ENCODE peak calls at places on chromosome 12, in four cellular contexts. One of them, this sample, is unnamed.

GRCh38 chr12:6620137-6620884 is 13.1 kb upstream of the CHD4 start:
- DNase-seq in kidney: peak; percentile 75
- DNase-seq in colonic mucosa: no peak
- DNase-seq in astrocyte: peak; percentile 21
- DNase-seq in this sample: peak; percentile 98

GRCh38 chr12:115798309-115798917 is 479.1 kb downstream of the MED13L start:
- DNase-seq in kidney: no peak
- DNase-seq in colonic mucosa: no peak
- DNase-seq in astrocyte: no peak
- DNase-seq in this sample: no peak

GRCh38 chr12:117040496-117040895 is 58.7 kb downstream of the TESC start:
- DNase-seq in kidney: peak; percentile 48
- DNase-seq in colonic mucosa: no peak
- DNase-seq in astrocyte: no peak
- DNase-seq in this sample: no peak

GRCh38 chr12:101759396-101760047 is 20.3 kb upstream of the SYCP3 start:
- DNase-seq in kidney: no peak
- DNase-seq in colonic mucosa: no peak
- DNase-seq in astrocyte: peak; percentile 14
- DNase-seq in this sample: no peak

GRCh38 chr12:102543931-102544485 is 63.6 kb upstream of the IGF1 start:
- DNase-seq in kidney: no peak
- DNase-seq in colonic mucosa: no peak
- DNase-seq in astrocyte: no peak
- DNase-seq in this sample: no peak

GRCh38 chr12:89067436-89067835 is 284.9 kb downstream of the DUSP6 start:
- DNase-seq in kidney: no peak
- DNase-seq in colonic mucosa: no peak
- DNase-seq in astrocyte: peak; percentile 91
- DNase-seq in this sample: no peak

GRCh38 chr12:85322715-85323114 is 42.7 kb downstream of the ALX1 start:
- DNase-seq in kidney: no peak
- DNase-seq in colonic mucosa: no peak
- DNase-seq in astrocyte: peak; percentile 7
- DNase-seq in this sample: no peak

GRCh38 chr12:87363497-87364084 is 665.6 kb downstream of the C12orf50 start:
- DNase-seq in kidney: peak; percentile 47
- DNase-seq in colonic mucosa: no peak
- DNase-seq in astrocyte: no peak
- DNase-seq in this sample: no peak

GRCh38 chr12:15863258-15863835 is 18.8 kb upstream of the STRAP start:
- DNase-seq in kidney: no peak
- DNase-seq in colonic mucosa: no peak
- DNase-seq in astrocyte: peak; percentile 26
- DNase-seq in this sample: peak; percentile 79

GRCh38 chr12:5689773-5690172 is 255.3 kb downstream of the ANO2 start:
- DNase-seq in kidney: no peak
- DNase-seq in colonic mucosa: no peak
- DNase-seq in astrocyte: no peak
- DNase-seq in this sample: peak; percentile 65

GRCh38 chr12:52214421-52214802 is 18.6 kb upstream of the KRT7 start:
- DNase-seq in kidney: peak; percentile 66
- DNase-seq in colonic mucosa: no peak
- DNase-seq in astrocyte: no peak
- DNase-seq in this sample: peak; percentile 76

GRCh38 chr12:25482637-25483036 is 70.4 kb downstream of the LMNTD1 start:
- DNase-seq in kidney: no peak
- DNase-seq in colonic mucosa: no peak
- DNase-seq in astrocyte: no peak
- DNase-seq in this sample: no peak

GRCh38 chr12:115135800-115136211 is 451.8 kb upstream of the TBX3 start:
- DNase-seq in kidney: peak; percentile 91
- DNase-seq in colonic mucosa: peak; percentile 38
- DNase-seq in astrocyte: peak; percentile 45
- DNase-seq in this sample: no peak

GRCh38 chr12:58299371-58299770 is 358.0 kb downstream of the ATP23 start:
- DNase-seq in kidney: no peak
- DNase-seq in colonic mucosa: no peak
- DNase-seq in astrocyte: no peak
- DNase-seq in this sample: no peak

GRCh38 chr12:123471374-123472068 is 13.6 kb downstream of the SNRNP35 start:
- DNase-seq in kidney: no peak
- DNase-seq in colonic mucosa: no peak
- DNase-seq in astrocyte: peak; percentile 64
- DNase-seq in this sample: no peak

GRCh38 chr12:96516472-96517417 is 27.4 kb downstream of the CFAP54 start:
- DNase-seq in kidney: no peak
- DNase-seq in colonic mucosa: peak; percentile 72
- DNase-seq in astrocyte: peak; percentile 52
- DNase-seq in this sample: peak; percentile 92

GRCh38 chr12:109702126-109702841 is 11.3 kb upstream of the FAM222A start:
- DNase-seq in kidney: no peak
- DNase-seq in colonic mucosa: no peak
- DNase-seq in astrocyte: no peak
- DNase-seq in this sample: no peak

GRCh38 chr12:109726511-109727038 is 12.9 kb downstream of the FAM222A start:
- DNase-seq in kidney: peak; percentile 54
- DNase-seq in colonic mucosa: no peak
- DNase-seq in astrocyte: no peak
- DNase-seq in this sample: peak; percentile 48

GRCh38 chr12:124466200-124467128 is 100.9 kb downstream of the NCOR2 start:
- DNase-seq in kidney: peak; percentile 91
- DNase-seq in colonic mucosa: peak; percentile 57
- DNase-seq in astrocyte: peak; percentile 24
- DNase-seq in this sample: no peak

GRCh38 chr12:50734409-50735263 is 29.3 kb upstream of the ATF1 start:
- DNase-seq in kidney: no peak
- DNase-seq in colonic mucosa: no peak
- DNase-seq in astrocyte: no peak
- DNase-seq in this sample: peak; percentile 85

GRCh38 chr12:98743362-98743953 is 98.4 kb downstream of the APAF1 start:
- DNase-seq in kidney: no peak
- DNase-seq in colonic mucosa: no peak
- DNase-seq in astrocyte: no peak
- DNase-seq in this sample: peak; percentile 87

GRCh38 chr12:48441122-48441521 is 31.2 kb upstream of the ANP32D start:
- DNase-seq in kidney: no peak
- DNase-seq in colonic mucosa: no peak
- DNase-seq in astrocyte: no peak
- DNase-seq in this sample: no peak

GRCh38 chr12:4771172-4771959 is 51.2 kb downstream of the GALNT8 start:
- DNase-seq in kidney: no peak
- DNase-seq in colonic mucosa: no peak
- DNase-seq in astrocyte: no peak
- DNase-seq in this sample: no peak

GRCh38 chr12:10497602-10498001 is 8.1 kb upstream of the EIF2S3B start:
- DNase-seq in kidney: no peak
- DNase-seq in colonic mucosa: no peak
- DNase-seq in astrocyte: no peak
- DNase-seq in this sample: no peak

GRCh38 chr12:109385339-109386078 is 37.8 kb downstream of the MYO1H start:
- DNase-seq in kidney: no peak
- DNase-seq in colonic mucosa: no peak
- DNase-seq in astrocyte: peak; percentile 31
- DNase-seq in this sample: peak; percentile 52

GRCh38 chr12:46357438-46358324 is 14.9 kb downstream of the SLC38A2 start:
- DNase-seq in kidney: no peak
- DNase-seq in colonic mucosa: no peak
- DNase-seq in astrocyte: peak; percentile 67
- DNase-seq in this sample: peak; percentile 61

GRCh38 chr12:1815814-1816729 is 4.3 kb upstream of the LRTM2 start:
- DNase-seq in kidney: no peak
- DNase-seq in colonic mucosa: no peak
- DNase-seq in astrocyte: no peak
- DNase-seq in this sample: no peak

GRCh38 chr12:57755454-57756372 is 810 bp downstream of the MARCHF9 start:
- DNase-seq in kidney: peak; percentile 84
- DNase-seq in colonic mucosa: peak; percentile 70
- DNase-seq in astrocyte: no peak
- DNase-seq in this sample: peak; percentile 83

GRCh38 chr12:4814485-4814884 is 94.3 kb downstream of the GALNT8 start:
- DNase-seq in kidney: no peak
- DNase-seq in colonic mucosa: no peak
- DNase-seq in astrocyte: no peak
- DNase-seq in this sample: no peak

GRCh38 chr12:113208041-113208934 is 13.0 kb upstream of the TPCN1 start:
- DNase-seq in kidney: peak; percentile 81
- DNase-seq in colonic mucosa: peak; percentile 54
- DNase-seq in astrocyte: no peak
- DNase-seq in this sample: peak; percentile 74

DNA sequence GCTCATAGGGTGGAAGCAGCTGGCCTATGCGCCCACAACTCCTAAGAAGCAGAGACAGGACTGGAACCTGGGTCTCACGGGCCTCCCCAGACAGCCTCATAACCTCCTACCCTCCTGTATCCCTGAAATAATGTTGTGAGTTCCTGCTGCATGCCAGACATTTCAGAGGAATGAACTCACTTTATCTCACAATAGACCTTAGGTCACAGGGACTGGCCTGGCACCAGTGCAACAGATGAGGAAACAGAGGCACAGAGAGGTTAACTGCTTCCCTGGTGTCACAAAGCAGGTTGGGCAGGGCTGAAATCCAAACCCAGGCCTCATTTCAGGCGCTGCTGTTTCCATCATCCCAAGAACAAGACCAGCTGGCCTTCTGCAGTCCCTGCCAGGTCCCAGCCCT is 5.3 kb downstream of the PHETA1 start:
- DNase-seq in kidney: no peak
- DNase-seq in colonic mucosa: no peak
- DNase-seq in astrocyte: peak; percentile 44
- DNase-seq in this sample: no peak
- H3K9ac ChIP-seq in kidney: no peak overlapping the region
- H3K9ac ChIP-seq in colonic mucosa: no peak overlapping the region
- H3K9ac ChIP-seq in astrocyte: no peak overlapping the region
- H3K9ac ChIP-seq in this sample: no peak overlapping the region

GRCh38 chr12:68560823-68561422 is 49.8 kb upstream of the RAP1B start:
- DNase-seq in kidney: no peak
- DNase-seq in colonic mucosa: no peak
- DNase-seq in astrocyte: no peak
- DNase-seq in this sample: no peak

GRCh38 chr12:68564166-68564565 is 46.5 kb upstream of the RAP1B start:
- DNase-seq in kidney: no peak
- DNase-seq in colonic mucosa: no peak
- DNase-seq in astrocyte: no peak
- DNase-seq in this sample: no peak

GRCh38 chr12:68559984-68560822 is 50.5 kb upstream of the RAP1B start:
- DNase-seq in kidney: no peak
- DNase-seq in colonic mucosa: peak; percentile 21
- DNase-seq in astrocyte: peak; percentile 19
- DNase-seq in this sample: peak; percentile 73

GRCh38 chr12:68559246-68559645 is 51.5 kb upstream of the RAP1B start:
- DNase-seq in kidney: no peak
- DNase-seq in colonic mucosa: no peak
- DNase-seq in astrocyte: peak; percentile 29
- DNase-seq in this sample: no peak

GRCh38 chr12:68561830-68562229 is 48.9 kb upstream of the RAP1B start:
- DNase-seq in kidney: no peak
- DNase-seq in colonic mucosa: no peak
- DNase-seq in astrocyte: no peak
- DNase-seq in this sample: no peak
- H3K4me3 ChIP-seq in kidney: no peak overlapping the region
- H3K4me3 ChIP-seq in colonic mucosa: no peak overlapping the region
- H3K4me3 ChIP-seq in astrocyte: no peak overlapping the region
- H3K4me3 ChIP-seq in this sample: no peak overlapping the region

GRCh38 chr12:7787574-7788315 is 1.5 kb upstream of the NANOG start:
- DNase-seq in kidney: no peak
- DNase-seq in colonic mucosa: no peak
- DNase-seq in astrocyte: no peak
- DNase-seq in this sample: peak; percentile 88

GRCh38 chr12:7788316-7788689 is 899 bp upstream of the NANOG start:
- DNase-seq in kidney: no peak
- DNase-seq in colonic mucosa: no peak
- DNase-seq in astrocyte: no peak
- DNase-seq in this sample: no peak
- H3K9ac ChIP-seq in kidney: no peak overlapping the region
- H3K9ac ChIP-seq in colonic mucosa: no peak overlapping the region
- H3K9ac ChIP-seq in astrocyte: no peak overlapping the region
- H3K9ac ChIP-seq in this sample: peak overlapping the region; percentile 7

GRCh38 chr12:108337235-108338223 is 1.6 kb downstream of the CMKLR1 start:
- DNase-seq in kidney: no peak
- DNase-seq in colonic mucosa: no peak
- DNase-seq in astrocyte: no peak
- DNase-seq in this sample: peak; percentile 88
- H3K4me3 ChIP-seq in kidney: peak overlapping the region; percentile 32
- H3K4me3 ChIP-seq in colonic mucosa: peak overlapping the region; percentile 6
- H3K4me3 ChIP-seq in astrocyte: no peak overlapping the region
- H3K4me3 ChIP-seq in this sample: no peak overlapping the region

GRCh38 chr12:11622774-11623375 is 26.6 kb upstream of the ETV6 start:
- DNase-seq in kidney: no peak
- DNase-seq in colonic mucosa: no peak
- DNase-seq in astrocyte: no peak
- DNase-seq in this sample: peak; percentile 63
- H3K9ac ChIP-seq in kidney: no peak overlapping the region
- H3K9ac ChIP-seq in colonic mucosa: no peak overlapping the region
- H3K9ac ChIP-seq in astrocyte: no peak overlapping the region
- H3K9ac ChIP-seq in this sample: no peak overlapping the region

GRCh38 chr12:54214553-54215374 is 26.0 kb upstream of the SMUG1 start:
- DNase-seq in kidney: peak; percentile 95
- DNase-seq in colonic mucosa: peak; percentile 89
- DNase-seq in astrocyte: peak; percentile 59
- DNase-seq in this sample: peak; percentile 99
- H3K4me3 ChIP-seq in kidney: no peak overlapping the region
- H3K4me3 ChIP-seq in colonic mucosa: no peak overlapping the region
- H3K4me3 ChIP-seq in astrocyte: no peak overlapping the region
- H3K4me3 ChIP-seq in this sample: no peak overlapping the region

DNA sequence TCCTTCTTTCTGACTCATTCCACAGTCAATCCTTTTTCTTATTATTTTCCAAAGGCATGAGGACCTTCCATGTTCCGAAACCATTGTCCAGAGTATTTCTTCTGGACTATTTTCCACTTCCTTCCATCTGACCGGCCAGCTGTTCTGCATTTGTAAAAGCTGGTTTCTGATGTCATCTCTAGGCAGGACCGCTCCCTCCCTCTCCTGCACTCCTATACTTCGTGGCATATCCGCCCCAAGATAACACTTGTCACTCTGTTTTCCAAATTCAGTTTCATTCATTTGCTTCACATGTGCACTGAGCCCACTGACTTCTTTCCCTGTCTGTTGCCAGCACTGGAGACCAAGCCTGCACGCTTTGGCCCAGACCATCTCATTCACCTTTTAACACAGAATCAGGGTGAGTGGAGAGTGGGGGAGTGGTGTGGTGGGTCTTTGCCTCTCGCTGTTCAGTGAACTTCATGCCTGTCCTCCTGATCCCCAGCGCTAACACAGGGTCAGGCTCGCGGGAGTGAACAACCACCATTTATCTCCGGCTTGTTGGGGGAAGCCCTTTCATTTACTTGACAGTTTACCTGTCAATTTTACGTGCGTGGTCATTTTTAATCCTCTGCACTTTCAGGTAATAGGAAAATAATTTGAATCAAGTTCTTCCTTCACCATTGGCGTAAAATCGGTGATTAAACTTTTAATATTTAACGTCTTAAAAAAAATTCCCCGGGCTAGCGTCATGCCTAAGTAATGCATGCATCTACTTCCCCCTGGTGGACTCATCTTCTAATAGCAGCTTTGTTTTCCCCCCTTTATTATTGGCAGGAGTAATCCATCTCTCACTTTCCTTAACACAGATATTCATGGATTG is 52.5 kb downstream of the C12orf75 start:
- DNase-seq in kidney: no peak
- DNase-seq in colonic mucosa: peak; percentile 40
- DNase-seq in astrocyte: peak; percentile 60
- DNase-seq in this sample: peak; percentile 62
- H3K9ac ChIP-seq in kidney: no peak overlapping the region
- H3K9ac ChIP-seq in colonic mucosa: no peak overlapping the region
- H3K9ac ChIP-seq in astrocyte: peak overlapping the region; percentile 80
- H3K9ac ChIP-seq in this sample: no peak overlapping the region